ENCODE peak calls at places on chromosomes 6 and 20, in five cellular contexts. I is fibroblast of pulmonary artery, T is neural crest cell, O is AG10803, F is natural killer cell. K is an unnamed sample.

GRCh38 chr6:116564296-116564695 is 7.0 kb upstream of the RWDD1 start:
- DNase-seq in O (peak; percentile 77), T (no peak), I (no peak), F (no peak), K (no peak)

GRCh38 chr6:134846865-134847264 is 103.0 kb downstream of the ALDH8A1 start:
- DNase-seq in T (no peak), F (no peak), I (no peak), O (no peak), K (no peak)

GRCh38 chr6:154960299-154960796 is 34.8 kb upstream of the TIAM2 start:
- DNase-seq in O (no peak), I (no peak), F (no peak), T (no peak), K (no peak)

GRCh38 chr6:12103158-12103557 is 91.0 kb downstream of the HIVEP1 start:
- DNase-seq in T (no peak), I (no peak), F (no peak), O (no peak), K (no peak)

GRCh38 chr6:19669206-19669605 is 168.0 kb upstream of the ID4 start:
- DNase-seq in F (no peak), O (peak; percentile 71), I (peak; percentile 68), T (no peak), K (no peak)

GRCh38 chr6:22049002-22049401 is 247.8 kb downstream of the PRL start:
- DNase-seq in O (no peak), T (no peak), F (no peak), I (no peak), K (no peak)

GRCh38 chr20:50043573-50044352 is 61.0 kb downstream of the SNAI1 start:
- DNase-seq in T (no peak), F (no peak), O (no peak), I (no peak), K (no peak)

GRCh38 chr6:21022343-21023107 is 488.3 kb downstream of the CDKAL1 start:
- DNase-seq in F (no peak), I (peak; percentile 79), T (peak; percentile 3), O (no peak), K (no peak)

DNA sequence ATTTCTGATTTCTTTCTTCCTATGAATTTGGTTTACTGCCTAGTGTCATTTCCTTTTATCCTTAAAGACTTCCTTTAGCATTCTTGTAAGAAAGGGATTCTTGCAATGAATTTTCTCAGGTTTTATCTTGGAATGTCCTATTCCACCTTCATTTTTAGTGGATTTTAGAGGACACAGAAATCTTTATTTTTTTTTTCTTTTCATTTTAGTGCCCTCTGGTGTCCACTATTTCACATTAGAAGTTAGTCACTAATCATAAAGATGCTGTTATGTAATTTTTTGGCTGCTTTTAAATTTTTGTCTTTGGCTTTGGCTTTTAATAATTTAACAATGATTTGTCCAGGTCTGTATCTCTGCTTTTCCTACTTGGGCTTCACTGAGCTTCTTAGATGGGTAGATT is 28.1 kb downstream of the LMBRD1 start:
- DNase-seq in I (peak; percentile 23), T (no peak), O (peak; percentile 3), F (no peak), K (no peak)
- TF ChIP-seq CTCF in I (peak; percentile 39), T (peak; percentile 52), O (peak; percentile 38), F (no peak), K (peak; percentile 40)

DNA sequence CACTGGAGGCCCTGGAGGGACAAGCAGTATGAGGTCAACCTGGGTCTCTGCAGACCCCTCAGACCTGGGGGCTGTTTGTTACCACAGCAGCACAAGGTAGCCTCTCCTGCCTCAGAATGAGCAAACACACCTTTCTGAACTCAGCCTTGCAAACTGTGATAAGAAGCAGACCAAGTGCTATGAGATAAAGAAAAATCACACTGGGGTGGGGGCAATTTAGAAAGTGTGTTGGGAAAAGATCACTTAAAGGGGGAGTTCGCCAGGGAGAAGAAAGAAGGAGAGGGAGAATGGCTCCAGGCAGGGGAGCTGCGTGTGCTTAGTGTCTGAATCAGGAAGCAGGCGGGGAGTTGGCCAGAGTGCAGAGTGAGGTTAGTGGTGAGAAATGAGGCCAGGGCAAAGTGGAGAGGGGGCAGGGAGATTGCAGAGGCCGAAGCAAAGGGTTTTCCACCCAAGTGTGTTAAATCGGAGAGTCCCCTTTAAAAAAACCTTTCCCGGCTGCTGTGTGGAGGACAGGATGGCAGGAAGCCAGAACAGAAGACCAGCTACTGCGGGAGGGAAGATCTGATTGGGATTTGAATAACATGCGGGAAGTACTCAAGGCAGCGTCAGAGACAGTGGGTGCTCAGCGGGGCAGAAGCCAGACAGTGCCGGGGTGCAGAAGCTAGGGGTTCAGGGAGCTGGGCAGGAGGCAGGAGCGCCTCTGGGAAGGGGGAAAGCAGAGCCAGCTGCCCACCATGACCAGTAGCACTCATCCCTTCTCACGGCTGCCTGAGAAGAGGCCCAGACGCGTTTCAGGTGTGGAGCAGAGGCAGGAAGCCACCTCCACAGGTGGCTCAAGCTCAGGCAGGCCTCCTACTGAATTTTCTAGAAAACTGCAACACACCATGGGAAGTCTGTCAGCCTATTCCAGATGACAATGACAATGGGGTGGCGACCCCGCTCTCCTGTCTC is 9.0 kb downstream of the ADA start:
- DNase-seq in O (peak; percentile 79), I (peak; percentile 97), T (no peak), F (peak; percentile 57), K (peak; percentile 57)
- TF ChIP-seq CTCF in O (peak; percentile 4), I (no peak), T (no peak), F (no peak), K (no peak)

GRCh38 chr20:36575066-36575743 is 1.8 kb downstream of the TGIF2 start:
- DNase-seq in I (peak; percentile 61), T (no peak), O (peak; percentile 40), F (peak; percentile 27), K (peak; percentile 18)
- TF ChIP-seq CTCF in I (no peak), T (no peak), O (no peak), F (no peak), K (no peak)

GRCh38 chr6:70436320-70436719 is 23.0 kb downstream of the FAM135A start:
- DNase-seq in O (no peak), T (no peak), I (no peak), F (no peak), K (no peak)
- TF ChIP-seq CTCF in O (no peak), T (no peak), I (no peak), F (no peak), K (no peak)

DNA sequence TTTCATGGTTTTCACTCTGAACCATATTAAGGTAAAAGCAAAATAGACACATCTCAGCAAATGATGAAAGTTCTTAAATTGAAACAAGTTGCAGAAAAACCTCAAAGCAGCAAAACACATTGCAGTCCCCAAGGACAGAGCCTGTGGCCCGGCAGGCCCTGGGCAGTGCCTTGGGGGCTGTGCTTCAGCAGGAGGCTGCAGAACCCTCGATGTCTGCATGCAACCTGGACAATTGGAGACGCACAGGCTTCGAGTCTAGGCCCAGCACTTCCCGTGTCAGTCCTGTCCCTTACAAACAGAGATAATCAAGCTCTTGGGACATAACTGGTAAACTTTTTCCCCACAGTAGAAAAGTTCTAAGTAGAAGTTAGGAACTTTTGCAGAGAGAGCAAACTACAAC is 9.2 kb downstream of the PYGB start:
- DNase-seq in O (no peak), I (no peak), T (no peak), F (no peak), K (no peak)
- TF ChIP-seq CTCF in O (no peak), I (no peak), T (no peak), F (no peak), K (no peak)

GRCh38 chr20:41218466-41218865 is 81.1 kb downstream of the PLCG1 start:
- DNase-seq in O (peak; percentile 87), F (no peak), T (no peak), I (peak; percentile 76), K (no peak)

GRCh38 chr20:41217422-41217821 is 80.1 kb downstream of the PLCG1 start:
- DNase-seq in I (no peak), F (no peak), T (no peak), O (no peak), K (no peak)

GRCh38 chr20:41214666-41215065 is 77.3 kb downstream of the PLCG1 start:
- DNase-seq in O (no peak), F (no peak), I (no peak), T (no peak), K (no peak)

GRCh38 chr20:41213150-41213820 is 75.9 kb downstream of the PLCG1 start:
- DNase-seq in I (peak; percentile 53), O (no peak), T (no peak), F (no peak), K (no peak)

GRCh38 chr20:41214202-41214601 is 76.9 kb downstream of the PLCG1 start:
- DNase-seq in I (no peak), O (no peak), F (no peak), T (no peak), K (no peak)
- TF ChIP-seq CTCF in I (no peak), O (no peak), F (no peak), T (no peak), K (no peak)

GRCh38 chr6:78436335-78436734 is 431.0 kb upstream of the IRAK1BP1 start:
- DNase-seq in T (no peak), O (peak; percentile 30), F (no peak), I (peak; percentile 63), K (no peak)
- TF ChIP-seq CTCF in T (peak; percentile 21), O (peak; percentile 55), F (no peak), I (peak; percentile 55), K (no peak)

DNA sequence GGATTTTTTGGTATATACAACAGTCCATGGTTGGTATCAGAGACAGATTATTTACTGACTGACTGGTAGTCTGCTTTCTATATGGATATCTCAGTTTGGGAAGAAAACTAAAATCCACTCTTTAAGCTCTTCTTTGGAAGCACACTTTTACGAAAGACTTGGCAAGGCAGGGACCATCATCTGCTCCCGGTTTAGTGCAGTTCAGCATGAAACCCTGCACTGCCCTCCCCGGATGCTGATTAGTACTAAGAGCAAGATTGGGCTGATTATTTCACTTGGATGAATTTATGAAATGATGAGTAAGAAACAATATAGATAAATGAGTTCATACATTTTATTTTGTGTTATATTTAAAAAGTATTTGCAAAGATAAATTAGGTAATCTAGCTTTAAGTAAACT is 56.3 kb downstream of the RGS17 start:
- DNase-seq in O (peak; percentile 29), F (no peak), T (no peak), I (peak; percentile 54), K (no peak)
- TF ChIP-seq CTCF in O (no peak), F (no peak), T (no peak), I (no peak), K (no peak)